ENCODE peak calls at places on chromosomes 11 and 22, in seven cellular contexts. One of them, this sample, is unnamed. For H3K4me1, the result is how much of the 10 kb centered on the place peaks cover.

GRCh38 chr11:70872950-70873735 is 379.2 kb downstream of the SHANK2 start:
- DNase-seq in sigmoid colon: no peak
- DNase-seq in left ventricle myocardium inferior: no peak
- DNase-seq in heart left ventricle: no peak
- DNase-seq in cardiac muscle cell: no peak
- DNase-seq in stomach: no peak
- DNase-seq in CD4-positive, CD25-positive, alpha-beta regulatory T cell: no peak
- DNase-seq in this sample: no peak

GRCh38 chr11:103370076-103370475 is 260.9 kb downstream of the DYNC2H1 start:
- DNase-seq in sigmoid colon: no peak
- DNase-seq in left ventricle myocardium inferior: no peak
- DNase-seq in heart left ventricle: no peak
- DNase-seq in cardiac muscle cell: no peak
- DNase-seq in stomach: no peak
- DNase-seq in CD4-positive, CD25-positive, alpha-beta regulatory T cell: no peak
- DNase-seq in this sample: no peak

GRCh38 chr11:74714904-74715303 is 16.3 kb downstream of the CHRDL2 start:
- DNase-seq in sigmoid colon: no peak
- DNase-seq in left ventricle myocardium inferior: no peak
- DNase-seq in heart left ventricle: no peak
- DNase-seq in cardiac muscle cell: no peak
- DNase-seq in stomach: no peak
- DNase-seq in CD4-positive, CD25-positive, alpha-beta regulatory T cell: no peak
- DNase-seq in this sample: no peak

GRCh38 chr11:72781313-72782080 is 12.3 kb downstream of the STARD10 start:
- DNase-seq in sigmoid colon: no peak
- DNase-seq in left ventricle myocardium inferior: peak
- DNase-seq in heart left ventricle: no peak
- DNase-seq in cardiac muscle cell: peak
- DNase-seq in stomach: peak
- DNase-seq in CD4-positive, CD25-positive, alpha-beta regulatory T cell: peak
- DNase-seq in this sample: no peak

GRCh38 chr11:27282806-27283205 is 80.2 kb downstream of the CCDC34 start:
- DNase-seq in sigmoid colon: no peak
- DNase-seq in left ventricle myocardium inferior: no peak
- DNase-seq in heart left ventricle: no peak
- DNase-seq in cardiac muscle cell: no peak
- DNase-seq in stomach: no peak
- DNase-seq in CD4-positive, CD25-positive, alpha-beta regulatory T cell: no peak
- DNase-seq in this sample: no peak

GRCh38 chr11:115636686-115637555 is 132.7 kb upstream of the CADM1 start:
- DNase-seq in sigmoid colon: no peak
- DNase-seq in left ventricle myocardium inferior: no peak
- DNase-seq in heart left ventricle: no peak
- DNase-seq in cardiac muscle cell: no peak
- DNase-seq in stomach: no peak
- DNase-seq in CD4-positive, CD25-positive, alpha-beta regulatory T cell: no peak
- DNase-seq in this sample: no peak

GRCh38 chr11:132131051-132131450 is 760.6 kb downstream of the NTM start:
- DNase-seq in sigmoid colon: no peak
- DNase-seq in left ventricle myocardium inferior: no peak
- DNase-seq in heart left ventricle: no peak
- DNase-seq in cardiac muscle cell: no peak
- DNase-seq in stomach: no peak
- DNase-seq in CD4-positive, CD25-positive, alpha-beta regulatory T cell: no peak
- DNase-seq in this sample: no peak

GRCh38 chr22:42646569-42647525 is 2.3 kb downstream of the CYB5R3 start:
- DNase-seq in sigmoid colon: no peak
- DNase-seq in left ventricle myocardium inferior: peak
- DNase-seq in heart left ventricle: peak
- DNase-seq in cardiac muscle cell: peak
- DNase-seq in stomach: peak
- DNase-seq in CD4-positive, CD25-positive, alpha-beta regulatory T cell: no peak
- DNase-seq in this sample: no peak

GRCh38 chr11:114080769-114081168 is 21.3 kb downstream of the ZBTB16 start:
- DNase-seq in sigmoid colon: no peak
- DNase-seq in left ventricle myocardium inferior: no peak
- DNase-seq in heart left ventricle: no peak
- DNase-seq in cardiac muscle cell: no peak
- DNase-seq in stomach: no peak
- DNase-seq in CD4-positive, CD25-positive, alpha-beta regulatory T cell: no peak
- DNase-seq in this sample: no peak

GRCh38 chr11:114082767-114083181 is 23.3 kb downstream of the ZBTB16 start:
- DNase-seq in sigmoid colon: peak
- DNase-seq in left ventricle myocardium inferior: peak
- DNase-seq in heart left ventricle: no peak
- DNase-seq in cardiac muscle cell: peak
- DNase-seq in stomach: no peak
- DNase-seq in CD4-positive, CD25-positive, alpha-beta regulatory T cell: no peak
- DNase-seq in this sample: no peak

GRCh38 chr11:114082415-114082748 is 22.9 kb downstream of the ZBTB16 start:
- DNase-seq in sigmoid colon: no peak
- DNase-seq in left ventricle myocardium inferior: no peak
- DNase-seq in heart left ventricle: no peak
- DNase-seq in cardiac muscle cell: no peak
- DNase-seq in stomach: no peak
- DNase-seq in CD4-positive, CD25-positive, alpha-beta regulatory T cell: no peak
- DNase-seq in this sample: no peak

GRCh38 chr11:114080219-114080618 is 20.7 kb downstream of the ZBTB16 start:
- DNase-seq in sigmoid colon: peak
- DNase-seq in left ventricle myocardium inferior: peak
- DNase-seq in heart left ventricle: no peak
- DNase-seq in cardiac muscle cell: no peak
- DNase-seq in stomach: no peak
- DNase-seq in CD4-positive, CD25-positive, alpha-beta regulatory T cell: no peak
- DNase-seq in this sample: no peak

DNA sequence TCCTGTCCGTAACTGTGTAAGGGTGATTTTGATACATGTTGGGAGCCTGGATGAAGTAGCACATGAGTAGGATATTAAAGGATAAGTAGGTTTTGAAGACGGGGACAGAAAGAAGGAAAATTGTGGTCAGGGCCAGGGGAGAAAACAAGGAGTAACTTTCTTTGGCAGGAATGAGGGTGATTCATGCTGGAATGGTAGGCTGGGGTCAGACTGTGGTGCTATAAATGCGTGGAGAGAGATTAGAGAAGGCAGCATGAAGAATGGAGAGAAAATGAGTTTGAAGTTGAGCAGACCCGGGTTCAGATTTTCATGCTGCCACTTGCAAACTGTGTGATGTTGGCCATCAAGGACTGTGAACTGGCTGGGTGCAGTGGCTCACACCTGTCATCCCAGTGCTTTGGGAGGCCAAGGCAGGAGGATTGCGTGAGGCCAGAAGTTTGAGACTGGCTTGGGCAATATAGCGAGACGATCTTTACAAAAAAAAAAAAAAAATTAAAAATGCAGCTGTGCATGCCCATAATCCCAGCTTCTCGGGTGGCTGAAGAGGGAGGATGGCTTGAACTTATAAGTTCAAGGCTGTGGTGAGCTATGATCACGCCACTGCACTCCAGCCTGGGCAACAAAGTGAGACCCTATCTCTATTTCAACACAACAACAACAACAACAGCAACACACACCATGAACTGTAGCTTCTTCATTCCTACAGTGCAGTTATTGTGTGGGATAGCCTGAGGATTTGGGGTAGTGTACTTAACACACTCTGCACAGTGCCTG is 22.3 kb downstream of the ZBTB16 start:
- DNase-seq in sigmoid colon: peak
- DNase-seq in left ventricle myocardium inferior: no peak
- DNase-seq in heart left ventricle: no peak
- DNase-seq in cardiac muscle cell: no peak
- DNase-seq in stomach: no peak
- DNase-seq in CD4-positive, CD25-positive, alpha-beta regulatory T cell: no peak
- DNase-seq in this sample: no peak
- H3K4me1 ChIP-seq in sigmoid colon: under half
- H3K4me1 ChIP-seq in left ventricle myocardium inferior: half or more
- H3K4me1 ChIP-seq in heart left ventricle: half or more
- H3K4me1 ChIP-seq in cardiac muscle cell: under half
- H3K4me1 ChIP-seq in stomach: half or more
- H3K4me1 ChIP-seq in CD4-positive, CD25-positive, alpha-beta regulatory T cell: under half
- H3K4me1 ChIP-seq in this sample: half or more

GRCh38 chr11:46295996-46296519 is 18.6 kb downstream of the CREB3L1 start:
- DNase-seq in sigmoid colon: no peak
- DNase-seq in left ventricle myocardium inferior: no peak
- DNase-seq in heart left ventricle: no peak
- DNase-seq in cardiac muscle cell: no peak
- DNase-seq in stomach: no peak
- DNase-seq in CD4-positive, CD25-positive, alpha-beta regulatory T cell: no peak
- DNase-seq in this sample: no peak
- H3K4me3 ChIP-seq in sigmoid colon: peak
- H3K4me3 ChIP-seq in left ventricle myocardium inferior: peak
- H3K4me3 ChIP-seq in heart left ventricle: peak
- H3K4me3 ChIP-seq in cardiac muscle cell: peak
- H3K4me3 ChIP-seq in stomach: peak
- H3K4me3 ChIP-seq in CD4-positive, CD25-positive, alpha-beta regulatory T cell: peak
- H3K4me3 ChIP-seq in this sample: peak

GRCh38 chr22:20205964-20206708 is 55.3 kb upstream of the CCDC188 start:
- DNase-seq in sigmoid colon: peak
- DNase-seq in left ventricle myocardium inferior: peak
- DNase-seq in heart left ventricle: peak
- DNase-seq in cardiac muscle cell: peak
- DNase-seq in stomach: peak
- DNase-seq in CD4-positive, CD25-positive, alpha-beta regulatory T cell: peak
- DNase-seq in this sample: peak

GRCh38 chr22:20203142-20204099 is 52.6 kb upstream of the CCDC188 start:
- DNase-seq in sigmoid colon: no peak
- DNase-seq in left ventricle myocardium inferior: peak
- DNase-seq in heart left ventricle: no peak
- DNase-seq in cardiac muscle cell: peak
- DNase-seq in stomach: peak
- DNase-seq in CD4-positive, CD25-positive, alpha-beta regulatory T cell: no peak
- DNase-seq in this sample: peak

GRCh38 chr22:20205464-20205963 is 54.7 kb upstream of the CCDC188 start:
- DNase-seq in sigmoid colon: no peak
- DNase-seq in left ventricle myocardium inferior: no peak
- DNase-seq in heart left ventricle: no peak
- DNase-seq in cardiac muscle cell: no peak
- DNase-seq in stomach: no peak
- DNase-seq in CD4-positive, CD25-positive, alpha-beta regulatory T cell: no peak
- DNase-seq in this sample: no peak

GRCh38 chr22:20204821-20205220 is 54.0 kb upstream of the CCDC188 start:
- DNase-seq in sigmoid colon: no peak
- DNase-seq in left ventricle myocardium inferior: no peak
- DNase-seq in heart left ventricle: no peak
- DNase-seq in cardiac muscle cell: peak
- DNase-seq in stomach: no peak
- DNase-seq in CD4-positive, CD25-positive, alpha-beta regulatory T cell: no peak
- DNase-seq in this sample: no peak

DNA sequence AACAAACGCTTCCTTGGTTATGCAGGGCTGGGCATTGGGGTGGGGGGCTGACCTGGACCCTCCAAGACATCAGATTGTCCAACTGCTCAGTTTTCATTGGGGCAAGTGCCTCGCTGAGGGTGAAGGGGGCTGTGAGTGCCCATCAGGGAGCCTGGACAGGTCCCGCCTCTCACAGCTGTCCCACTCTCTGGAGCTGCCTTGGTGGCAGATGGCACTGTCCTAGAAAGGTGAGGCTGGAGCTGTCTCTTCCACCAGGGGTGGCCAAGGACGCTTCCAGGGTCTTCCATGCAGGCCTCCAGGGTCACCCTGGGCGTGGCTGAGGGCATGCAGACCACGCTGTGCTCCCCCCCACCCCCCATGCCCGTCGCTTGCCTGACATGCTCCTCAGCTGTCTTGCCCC is 53.4 kb upstream of the CCDC188 start:
- DNase-seq in sigmoid colon: no peak
- DNase-seq in left ventricle myocardium inferior: no peak
- DNase-seq in heart left ventricle: no peak
- DNase-seq in cardiac muscle cell: no peak
- DNase-seq in stomach: no peak
- DNase-seq in CD4-positive, CD25-positive, alpha-beta regulatory T cell: no peak
- DNase-seq in this sample: no peak
- H3K4me1 ChIP-seq in sigmoid colon: under half
- H3K4me1 ChIP-seq in left ventricle myocardium inferior: half or more
- H3K4me1 ChIP-seq in heart left ventricle: under half
- H3K4me1 ChIP-seq in cardiac muscle cell: under half
- H3K4me1 ChIP-seq in stomach: half or more
- H3K4me1 ChIP-seq in CD4-positive, CD25-positive, alpha-beta regulatory T cell: under half
- H3K4me1 ChIP-seq in this sample: under half

GRCh38 chr11:697028-697491 is 1.4 kb downstream of the TMEM80 start:
- DNase-seq in sigmoid colon: no peak
- DNase-seq in left ventricle myocardium inferior: no peak
- DNase-seq in heart left ventricle: peak
- DNase-seq in cardiac muscle cell: no peak
- DNase-seq in stomach: no peak
- DNase-seq in CD4-positive, CD25-positive, alpha-beta regulatory T cell: no peak
- DNase-seq in this sample: no peak
- H3K4me3 ChIP-seq in sigmoid colon: peak
- H3K4me3 ChIP-seq in left ventricle myocardium inferior: peak
- H3K4me3 ChIP-seq in heart left ventricle: peak
- H3K4me3 ChIP-seq in cardiac muscle cell: no peak
- H3K4me3 ChIP-seq in stomach: peak
- H3K4me3 ChIP-seq in CD4-positive, CD25-positive, alpha-beta regulatory T cell: no peak
- H3K4me3 ChIP-seq in this sample: no peak

DNA sequence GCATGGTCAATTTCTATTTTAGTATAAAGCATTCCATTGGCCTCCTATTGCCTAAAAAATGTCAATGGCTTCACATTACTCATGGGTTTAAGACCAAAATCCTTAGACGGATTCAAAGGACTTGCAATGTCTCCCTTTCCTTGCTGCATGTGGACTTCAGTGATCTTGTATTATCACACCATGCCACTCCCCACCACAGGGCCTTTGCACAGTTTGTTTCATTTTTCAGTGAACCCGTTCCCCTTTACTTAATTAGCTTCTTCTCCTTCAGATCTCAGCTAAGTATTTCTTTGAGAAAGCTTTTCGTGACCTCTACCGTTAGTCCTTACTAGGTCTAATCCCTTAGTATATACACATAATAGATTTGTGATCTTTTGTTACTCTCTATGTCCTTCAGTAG is 269.7 kb downstream of the FAM76B start:
- DNase-seq in sigmoid colon: no peak
- DNase-seq in left ventricle myocardium inferior: no peak
- DNase-seq in heart left ventricle: no peak
- DNase-seq in cardiac muscle cell: no peak
- DNase-seq in stomach: no peak
- DNase-seq in CD4-positive, CD25-positive, alpha-beta regulatory T cell: no peak
- DNase-seq in this sample: no peak
- H3K4me1 ChIP-seq in sigmoid colon: under half
- H3K4me1 ChIP-seq in left ventricle myocardium inferior: under half
- H3K4me1 ChIP-seq in heart left ventricle: under half
- H3K4me1 ChIP-seq in cardiac muscle cell: under half
- H3K4me1 ChIP-seq in stomach: under half
- H3K4me1 ChIP-seq in CD4-positive, CD25-positive, alpha-beta regulatory T cell: under half
- H3K4me1 ChIP-seq in this sample: under half

DNA sequence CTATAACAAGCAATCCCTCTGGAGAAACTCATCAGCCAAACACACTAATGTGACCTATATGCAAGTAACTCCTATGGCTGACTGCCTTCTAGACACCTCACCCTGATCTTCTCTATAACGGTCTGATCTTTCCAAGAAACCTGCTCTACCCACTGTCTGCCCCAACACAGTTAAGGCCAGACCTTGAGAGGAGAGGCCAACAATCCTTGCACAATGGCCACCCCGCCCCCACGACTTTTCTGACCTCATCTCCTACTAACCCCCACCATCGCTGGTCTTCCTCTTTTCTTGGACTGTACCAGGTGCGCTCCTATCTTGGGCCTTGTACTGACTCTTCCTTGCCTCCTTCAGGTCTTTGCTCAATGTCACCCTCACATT is 12.5 kb downstream of the HIRA start:
- DNase-seq in sigmoid colon: no peak
- DNase-seq in left ventricle myocardium inferior: no peak
- DNase-seq in heart left ventricle: no peak
- DNase-seq in cardiac muscle cell: no peak
- DNase-seq in stomach: no peak
- DNase-seq in CD4-positive, CD25-positive, alpha-beta regulatory T cell: no peak
- DNase-seq in this sample: peak
- H3K4me3 ChIP-seq in sigmoid colon: no peak
- H3K4me3 ChIP-seq in left ventricle myocardium inferior: no peak
- H3K4me3 ChIP-seq in heart left ventricle: no peak
- H3K4me3 ChIP-seq in cardiac muscle cell: no peak
- H3K4me3 ChIP-seq in stomach: no peak
- H3K4me3 ChIP-seq in CD4-positive, CD25-positive, alpha-beta regulatory T cell: peak
- H3K4me3 ChIP-seq in this sample: no peak

GRCh38 chr11:9740202-9740881 is 76.5 kb downstream of the SWAP70 start:
- DNase-seq in sigmoid colon: no peak
- DNase-seq in left ventricle myocardium inferior: no peak
- DNase-seq in heart left ventricle: no peak
- DNase-seq in cardiac muscle cell: no peak
- DNase-seq in stomach: no peak
- DNase-seq in CD4-positive, CD25-positive, alpha-beta regulatory T cell: no peak
- DNase-seq in this sample: no peak
- H3K4me1 ChIP-seq in sigmoid colon: under half
- H3K4me1 ChIP-seq in left ventricle myocardium inferior: under half
- H3K4me1 ChIP-seq in heart left ventricle: under half
- H3K4me1 ChIP-seq in cardiac muscle cell: under half
- H3K4me1 ChIP-seq in stomach: under half
- H3K4me1 ChIP-seq in CD4-positive, CD25-positive, alpha-beta regulatory T cell: under half
- H3K4me1 ChIP-seq in this sample: under half

This sample was measured in lung.